ENCODE peak calls at places on chromosomes 4 and X, in five cellular contexts. Z is GM12891, T is cerebellum, W is RKO, H is tibial nerve. O is an unnamed sample.

GRCh38 chrX:313546-313945 is 5.0 kb downstream of the GTPBP6 start:
- DNase-seq in Z (no peak), T (no peak), H (no peak), W (no peak), O (no peak)

GRCh38 chrX:55342533-55343501 is 78.1 kb upstream of the PAGE3 start:
- DNase-seq in H (no peak), W (peak), T (peak), Z (peak), O (peak)

GRCh38 chr4:85761803-85762202 is 286.9 kb downstream of the ARHGAP24 start:
- DNase-seq in W (no peak), T (no peak), H (peak), Z (no peak), O (peak)

GRCh38 chr4:112515278-112516075 is 503 bp downstream of the NEUROG2 start:
- DNase-seq in T (no peak), W (no peak), H (no peak), Z (peak), O (no peak)

GRCh38 chrX:68808686-68809357 is 20.0 kb upstream of the EFNB1 start:
- DNase-seq in Z (no peak), H (no peak), T (no peak), W (no peak), O (peak)

GRCh38 chrX:136597356-136597755 is 50.6 kb upstream of the CD40LG start:
- DNase-seq in T (no peak), H (no peak), Z (no peak), W (no peak), O (no peak)

GRCh38 chr4:181776655-181777054 is 466.5 kb upstream of the TENM3 start:
- DNase-seq in H (no peak), W (no peak), T (no peak), Z (no peak), O (no peak)

GRCh38 chr4:19748911-19749473 is 502.7 kb upstream of the SLIT2 start:
- DNase-seq in T (no peak), Z (no peak), H (no peak), W (no peak), O (peak)

GRCh38 chr4:6230502-6230785 is 30.1 kb upstream of the JAKMIP1 start:
- DNase-seq in Z (no peak), W (no peak), T (no peak), H (no peak), O (no peak)

O was measured in H4.